ENCODE peak calls at places on chromosomes 1 and 21, in four cellular contexts. P is NCI-H1092, Q is cardiac fibroblast, Z is T-cell. G is an unnamed sample.

GRCh38 chr1:23202263-23202749 is 15.0 kb downstream of the HTR1D start:
- DNase-seq in Q (peak), P (no peak), Z (no peak), G (no peak)

GRCh38 chr1:84348240-84348555 is 46.7 kb downstream of the SAMD13 start:
- DNase-seq in Q (peak), P (no peak), Z (no peak), G (no peak)

GRCh38 chr1:234772345-234773147 is 162.6 kb upstream of the IRF2BP2 start:
- DNase-seq in Q (peak), P (no peak), Z (peak), G (no peak)

GRCh38 chr1:213443415-213443814 is 392.4 kb downstream of the RPS6KC1 start:
- DNase-seq in Q (no peak), P (no peak), Z (no peak), G (no peak)

GRCh38 chr1:47441450-47442106 is 3.7 kb downstream of the FOXD2 start:
- DNase-seq in Z (no peak), Q (no peak), P (no peak), G (no peak)

GRCh38 chr1:6123083-6123482 is 57.0 kb downstream of the CHD5 start:
- DNase-seq in Z (no peak), P (no peak), Q (no peak), G (no peak)

GRCh38 chr1:31981976-31982375 is 31.7 kb upstream of the KHDRBS1 start:
- DNase-seq in Z (no peak), P (no peak), Q (no peak), G (peak)

GRCh38 chr1:196607940-196608339 is 300 bp downstream of the KCNT2 start:
- DNase-seq in Z (no peak), Q (peak), P (no peak), G (no peak)

GRCh38 chr21:34576043-34576466 is 38.9 kb downstream of the RCAN1 start:
- DNase-seq in Z (no peak), Q (peak), P (no peak), G (no peak)

GRCh38 chr1:29639156-29639736 is 402.9 kb downstream of the PTPRU start:
- DNase-seq in Z (no peak), P (no peak), Q (no peak), G (no peak)

GRCh38 chr1:79109445-79109844 is 102.9 kb upstream of the ADGRL4 start:
- DNase-seq in P (no peak), Z (no peak), Q (no peak), G (no peak)

GRCh38 chr1:209076688-209077087 is 506.8 kb upstream of the CAMK1G start:
- DNase-seq in P (peak), Q (peak), Z (no peak), G (no peak)

GRCh38 chr1:157992031-157992568 is 1.3 kb upstream of the KIRREL1 start:
- DNase-seq in P (peak), Q (peak), Z (no peak), G (no peak)

GRCh38 chr1:179384027-179384426 is 18.3 kb downstream of the AXDND1 start:
- DNase-seq in P (no peak), Q (no peak), Z (no peak), G (no peak)

GRCh38 chr1:148307583-148308185 is 155.6 kb upstream of the NBPF11 start:
- DNase-seq in Z (no peak), Q (no peak), P (no peak), G (no peak)

GRCh38 chr1:46452931-46453325 is 36.7 kb upstream of the DMBX1 start:
- DNase-seq in P (no peak), Q (no peak), Z (no peak), G (no peak)

GRCh38 chr1:9537863-9538668 is 1.2 kb upstream of the SLC25A33 start:
- DNase-seq in Z (no peak), Q (no peak), P (no peak), G (no peak)